ENCODE peak calls at places on chromosomes 16 and 17, in nine cellular contexts. One of them, this sample, is unnamed.
A peak's percentile ranks its signal among the peaks of the same experiment; 100 is the strongest.

GRCh38 chr17:38701504-38702165 is 3.4 kb upstream of the MLLT6 start:
- DNase-seq in AG04450: no peak
- DNase-seq in lower lobe of right lung: no peak
- DNase-seq in CD8-positive, alpha-beta T cell: no peak
- DNase-seq in endothelial cell: no peak
- DNase-seq in heart left ventricle: no peak
- DNase-seq in progenitor cell of endocrine pancreas: no peak
- DNase-seq in OCI-LY7: peak; percentile 69
- DNase-seq in astrocyte of the cerebellum: no peak
- DNase-seq in this sample: no peak

GRCh38 chr16:28316056-28316455 is 23.7 kb downstream of the SBK1 start:
- DNase-seq in astrocyte of the cerebellum: no peak
- DNase-seq in progenitor cell of endocrine pancreas: no peak
- DNase-seq in CD8-positive, alpha-beta T cell: no peak
- DNase-seq in heart left ventricle: no peak
- DNase-seq in AG04450: no peak
- DNase-seq in endothelial cell: no peak
- DNase-seq in lower lobe of right lung: peak; percentile 11
- DNase-seq in OCI-LY7: no peak
- DNase-seq in this sample: no peak

GRCh38 chr17:69593716-69594115 is 179.2 kb downstream of the MAP2K6 start:
- DNase-seq in AG04450: no peak
- DNase-seq in progenitor cell of endocrine pancreas: no peak
- DNase-seq in CD8-positive, alpha-beta T cell: no peak
- DNase-seq in heart left ventricle: no peak
- DNase-seq in lower lobe of right lung: no peak
- DNase-seq in endothelial cell: no peak
- DNase-seq in astrocyte of the cerebellum: no peak
- DNase-seq in OCI-LY7: no peak
- DNase-seq in this sample: no peak

GRCh38 chr16:24526701-24527470 is 12.5 kb upstream of the RBBP6 start:
- DNase-seq in endothelial cell: no peak
- DNase-seq in astrocyte of the cerebellum: no peak
- DNase-seq in OCI-LY7: no peak
- DNase-seq in AG04450: no peak
- DNase-seq in lower lobe of right lung: no peak
- DNase-seq in progenitor cell of endocrine pancreas: no peak
- DNase-seq in heart left ventricle: no peak
- DNase-seq in CD8-positive, alpha-beta T cell: no peak
- DNase-seq in this sample: no peak

GRCh38 chr16:2148714-2149629 is 547 bp downstream of the RAB26 start:
- DNase-seq in heart left ventricle: peak; percentile 46
- DNase-seq in progenitor cell of endocrine pancreas: no peak
- DNase-seq in astrocyte of the cerebellum: no peak
- DNase-seq in CD8-positive, alpha-beta T cell: no peak
- DNase-seq in OCI-LY7: peak; percentile 54
- DNase-seq in endothelial cell: no peak
- DNase-seq in lower lobe of right lung: no peak
- DNase-seq in AG04450: no peak
- DNase-seq in this sample: no peak

GRCh38 chr16:57604177-57604576 is 24.3 kb upstream of the ADGRG1 start:
- DNase-seq in AG04450: no peak
- DNase-seq in endothelial cell: no peak
- DNase-seq in OCI-LY7: no peak
- DNase-seq in CD8-positive, alpha-beta T cell: no peak
- DNase-seq in progenitor cell of endocrine pancreas: no peak
- DNase-seq in astrocyte of the cerebellum: no peak
- DNase-seq in lower lobe of right lung: no peak
- DNase-seq in heart left ventricle: no peak
- DNase-seq in this sample: no peak

GRCh38 chr16:21281698-21282389 is 3.8 kb upstream of the CRYM start:
- DNase-seq in AG04450: no peak
- DNase-seq in heart left ventricle: no peak
- DNase-seq in endothelial cell: no peak
- DNase-seq in lower lobe of right lung: no peak
- DNase-seq in astrocyte of the cerebellum: no peak
- DNase-seq in progenitor cell of endocrine pancreas: no peak
- DNase-seq in CD8-positive, alpha-beta T cell: no peak
- DNase-seq in OCI-LY7: no peak
- DNase-seq in this sample: no peak

GRCh38 chr16:23962001-23962400 is 126.2 kb downstream of the PRKCB start:
- DNase-seq in heart left ventricle: no peak
- DNase-seq in progenitor cell of endocrine pancreas: no peak
- DNase-seq in lower lobe of right lung: no peak
- DNase-seq in endothelial cell: no peak
- DNase-seq in astrocyte of the cerebellum: no peak
- DNase-seq in CD8-positive, alpha-beta T cell: no peak
- DNase-seq in AG04450: no peak
- DNase-seq in OCI-LY7: no peak
- DNase-seq in this sample: no peak

GRCh38 chr17:9363440-9364350 is 211.9 kb downstream of the STX8 start:
- DNase-seq in progenitor cell of endocrine pancreas: no peak
- DNase-seq in endothelial cell: no peak
- DNase-seq in heart left ventricle: no peak
- DNase-seq in AG04450: no peak
- DNase-seq in lower lobe of right lung: no peak
- DNase-seq in astrocyte of the cerebellum: peak; percentile 60
- DNase-seq in OCI-LY7: no peak
- DNase-seq in CD8-positive, alpha-beta T cell: no peak
- DNase-seq in this sample: no peak

GRCh38 chr16:505479-506245 is 21.9 kb upstream of the CAPN15 start:
- DNase-seq in OCI-LY7: no peak
- DNase-seq in AG04450: no peak
- DNase-seq in progenitor cell of endocrine pancreas: no peak
- DNase-seq in endothelial cell: no peak
- DNase-seq in lower lobe of right lung: no peak
- DNase-seq in CD8-positive, alpha-beta T cell: no peak
- DNase-seq in astrocyte of the cerebellum: no peak
- DNase-seq in heart left ventricle: no peak
- DNase-seq in this sample: no peak

GRCh38 chr17:55706808-55707773 is 15.6 kb downstream of the TMEM100 start:
- DNase-seq in AG04450: no peak
- DNase-seq in astrocyte of the cerebellum: no peak
- DNase-seq in endothelial cell: no peak
- DNase-seq in OCI-LY7: no peak
- DNase-seq in heart left ventricle: peak; percentile 21
- DNase-seq in CD8-positive, alpha-beta T cell: no peak
- DNase-seq in progenitor cell of endocrine pancreas: no peak
- DNase-seq in lower lobe of right lung: no peak
- DNase-seq in this sample: no peak

GRCh38 chr17:55806745-55807466 is 56.1 kb downstream of the PCTP start:
- DNase-seq in OCI-LY7: no peak
- DNase-seq in progenitor cell of endocrine pancreas: no peak
- DNase-seq in AG04450: no peak
- DNase-seq in heart left ventricle: no peak
- DNase-seq in CD8-positive, alpha-beta T cell: no peak
- DNase-seq in endothelial cell: no peak
- DNase-seq in lower lobe of right lung: no peak
- DNase-seq in astrocyte of the cerebellum: no peak
- DNase-seq in this sample: no peak

GRCh38 chr17:19269102-19269501 is 31.9 kb downstream of the EPN2 start:
- DNase-seq in astrocyte of the cerebellum: no peak
- DNase-seq in OCI-LY7: no peak
- DNase-seq in CD8-positive, alpha-beta T cell: no peak
- DNase-seq in endothelial cell: no peak
- DNase-seq in heart left ventricle: no peak
- DNase-seq in lower lobe of right lung: no peak
- DNase-seq in AG04450: no peak
- DNase-seq in progenitor cell of endocrine pancreas: no peak
- DNase-seq in this sample: no peak

DNA sequence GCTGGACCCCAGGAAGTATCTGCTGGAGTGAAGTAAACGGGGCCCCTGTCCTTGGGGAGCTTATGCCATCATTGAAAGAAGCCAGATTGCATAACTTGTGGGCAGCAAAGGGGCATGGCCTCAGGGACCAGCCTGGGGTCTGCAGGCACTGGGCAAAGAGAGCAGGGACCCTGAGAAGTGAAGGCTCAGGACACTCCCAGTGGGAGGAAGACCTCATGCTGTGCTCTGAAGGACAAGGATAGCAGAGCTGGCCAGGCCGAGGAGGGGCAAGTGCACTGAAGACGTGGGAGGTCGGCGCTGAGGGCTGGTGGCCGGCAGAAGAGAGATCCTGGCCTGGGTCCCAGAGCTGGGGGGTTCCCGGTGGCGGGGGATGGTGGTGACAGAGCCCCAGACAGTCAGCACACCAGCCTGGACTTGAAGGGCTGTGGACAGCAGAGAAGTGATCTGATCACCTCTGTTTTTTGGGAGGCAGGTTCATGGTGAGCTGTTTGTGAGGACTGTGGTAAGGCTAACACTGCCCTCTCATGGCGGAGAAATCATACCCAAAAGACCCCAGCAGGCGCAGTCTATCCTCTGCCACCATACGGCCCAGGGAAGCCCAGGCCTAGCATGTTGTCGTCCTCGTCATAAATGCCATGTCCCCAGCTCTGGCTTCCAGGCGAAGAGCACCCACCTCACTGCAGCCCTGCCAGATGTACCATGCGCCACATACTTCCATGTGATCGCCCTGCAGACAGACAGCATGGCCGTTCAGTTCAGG is 7.1 kb upstream of the CNP start:
- DNase-seq in OCI-LY7: peak; percentile 61
- DNase-seq in lower lobe of right lung: no peak
- DNase-seq in AG04450: peak; percentile 15
- DNase-seq in astrocyte of the cerebellum: peak; percentile 37
- DNase-seq in CD8-positive, alpha-beta T cell: no peak
- DNase-seq in progenitor cell of endocrine pancreas: no peak
- DNase-seq in endothelial cell: peak; percentile 65
- DNase-seq in heart left ventricle: peak; percentile 26
- DNase-seq in this sample: peak; percentile 22
- TF ChIP-seq CTCF in OCI-LY7: peak; percentile 76
- TF ChIP-seq CTCF in lower lobe of right lung: peak; percentile 24
- TF ChIP-seq CTCF in AG04450: peak; percentile 64
- TF ChIP-seq CTCF in astrocyte of the cerebellum: peak; percentile 64
- TF ChIP-seq CTCF in CD8-positive, alpha-beta T cell: no peak
- TF ChIP-seq CTCF in progenitor cell of endocrine pancreas: peak; percentile 52
- TF ChIP-seq CTCF in endothelial cell: peak; percentile 28
- TF ChIP-seq CTCF in heart left ventricle: peak; percentile 41
- TF ChIP-seq CTCF in this sample: peak; percentile 47

GRCh38 chr17:60392845-60393702 is 1.1 kb upstream of the USP32 start:
- DNase-seq in heart left ventricle: no peak
- DNase-seq in endothelial cell: peak; percentile 5
- DNase-seq in progenitor cell of endocrine pancreas: no peak
- DNase-seq in astrocyte of the cerebellum: peak; percentile 37
- DNase-seq in AG04450: no peak
- DNase-seq in lower lobe of right lung: peak; percentile 52
- DNase-seq in CD8-positive, alpha-beta T cell: peak; percentile 49
- DNase-seq in OCI-LY7: peak; percentile 19
- DNase-seq in this sample: no peak

GRCh38 chr17:60393840-60394529 is 2.1 kb upstream of the USP32 start:
- DNase-seq in lower lobe of right lung: no peak
- DNase-seq in OCI-LY7: no peak
- DNase-seq in astrocyte of the cerebellum: no peak
- DNase-seq in CD8-positive, alpha-beta T cell: no peak
- DNase-seq in heart left ventricle: no peak
- DNase-seq in progenitor cell of endocrine pancreas: no peak
- DNase-seq in AG04450: no peak
- DNase-seq in endothelial cell: no peak
- DNase-seq in this sample: no peak

GRCh38 chr17:60391419-60392041 is 403 bp downstream of the USP32 start:
- DNase-seq in lower lobe of right lung: no peak
- DNase-seq in endothelial cell: peak; percentile 72
- DNase-seq in AG04450: no peak
- DNase-seq in CD8-positive, alpha-beta T cell: no peak
- DNase-seq in OCI-LY7: no peak
- DNase-seq in astrocyte of the cerebellum: no peak
- DNase-seq in heart left ventricle: no peak
- DNase-seq in progenitor cell of endocrine pancreas: peak; percentile 71
- DNase-seq in this sample: no peak

GRCh38 chr17:60390881-60391418 is 983 bp downstream of the USP32 start:
- DNase-seq in endothelial cell: peak; percentile 15
- DNase-seq in OCI-LY7: peak; percentile 35
- DNase-seq in lower lobe of right lung: peak; percentile 52
- DNase-seq in heart left ventricle: no peak
- DNase-seq in progenitor cell of endocrine pancreas: no peak
- DNase-seq in astrocyte of the cerebellum: no peak
- DNase-seq in CD8-positive, alpha-beta T cell: peak; percentile 49
- DNase-seq in AG04450: no peak
- DNase-seq in this sample: no peak

GRCh38 chr17:60392042-60392844 is at the start of gene USP32:
- DNase-seq in CD8-positive, alpha-beta T cell: peak; percentile 98
- DNase-seq in AG04450: peak; percentile 96
- DNase-seq in endothelial cell: peak; percentile 96
- DNase-seq in lower lobe of right lung: peak; percentile 99
- DNase-seq in astrocyte of the cerebellum: peak; percentile 94
- DNase-seq in heart left ventricle: peak; percentile 99
- DNase-seq in progenitor cell of endocrine pancreas: peak; percentile 94
- DNase-seq in OCI-LY7: peak; percentile 94
- DNase-seq in this sample: peak; percentile 98
- TF ChIP-seq CTCF in CD8-positive, alpha-beta T cell: no peak
- TF ChIP-seq CTCF in AG04450: peak; percentile 32
- TF ChIP-seq CTCF in endothelial cell: no peak
- TF ChIP-seq CTCF in lower lobe of right lung: peak; percentile 46
- TF ChIP-seq CTCF in astrocyte of the cerebellum: no peak
- TF ChIP-seq CTCF in heart left ventricle: peak; percentile 44
- TF ChIP-seq CTCF in progenitor cell of endocrine pancreas: peak; percentile 48
- TF ChIP-seq CTCF in OCI-LY7: peak; percentile 28
- TF ChIP-seq CTCF in this sample: no peak

DNA sequence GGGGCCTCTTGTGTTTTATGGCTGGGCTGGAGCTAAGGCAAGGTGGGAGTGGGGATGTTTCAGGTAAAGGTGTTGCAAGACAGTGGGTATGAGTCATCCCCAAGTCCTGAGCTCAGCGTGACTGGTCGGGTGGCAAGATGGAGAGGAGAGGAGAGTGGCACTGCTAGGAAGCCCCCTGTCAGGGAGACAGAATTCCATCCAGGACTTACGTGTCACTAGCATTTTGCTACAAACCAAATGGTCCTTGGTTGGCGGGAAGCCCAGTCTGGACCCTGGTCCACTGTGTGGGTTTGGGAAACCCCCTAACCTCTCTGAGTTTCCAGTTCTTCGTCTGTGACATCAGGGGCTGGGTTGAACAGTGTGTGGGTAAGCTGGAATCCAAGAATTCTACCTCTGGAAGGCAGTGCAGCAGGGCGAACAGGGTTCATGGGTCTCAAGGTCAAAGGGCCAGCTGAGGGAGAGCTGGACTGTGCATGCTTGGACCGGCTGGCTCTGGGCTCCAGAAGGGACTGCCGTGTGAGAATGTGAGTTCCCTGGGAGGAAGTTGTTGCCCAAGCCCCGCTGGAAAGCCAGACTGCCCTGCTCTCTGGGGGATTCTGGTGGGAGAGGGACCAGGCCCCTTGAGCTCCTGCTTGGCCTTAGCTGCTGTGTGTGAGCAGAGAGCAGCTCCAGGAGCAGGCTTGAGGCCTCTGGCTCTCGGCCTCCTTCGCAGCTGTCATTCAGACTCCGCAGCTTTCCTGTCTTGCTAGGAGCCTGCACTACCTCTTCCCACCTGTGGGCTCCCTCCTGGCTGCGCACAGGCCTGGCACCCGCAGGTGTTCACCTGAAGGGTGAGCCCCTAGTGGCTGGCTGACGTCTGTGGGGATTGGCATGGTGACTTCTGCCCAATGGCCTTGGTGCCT is 84.5 kb downstream of the NT5M start:
- DNase-seq in CD8-positive, alpha-beta T cell: no peak
- DNase-seq in lower lobe of right lung: peak; percentile 69
- DNase-seq in endothelial cell: peak; percentile 24
- DNase-seq in astrocyte of the cerebellum: no peak
- DNase-seq in AG04450: no peak
- DNase-seq in OCI-LY7: peak; percentile 70
- DNase-seq in progenitor cell of endocrine pancreas: peak; percentile 52
- DNase-seq in heart left ventricle: peak; percentile 33
- DNase-seq in this sample: no peak
- TF ChIP-seq CTCF in CD8-positive, alpha-beta T cell: no peak
- TF ChIP-seq CTCF in lower lobe of right lung: peak; percentile 49
- TF ChIP-seq CTCF in endothelial cell: peak; percentile 50
- TF ChIP-seq CTCF in astrocyte of the cerebellum: peak; percentile 44
- TF ChIP-seq CTCF in AG04450: no peak
- TF ChIP-seq CTCF in OCI-LY7: peak; percentile 76
- TF ChIP-seq CTCF in progenitor cell of endocrine pancreas: peak; percentile 70
- TF ChIP-seq CTCF in heart left ventricle: no peak
- TF ChIP-seq CTCF in this sample: no peak

GRCh38 chr17:45270828-45271418 is 9.0 kb upstream of the SPATA32 start:
- DNase-seq in endothelial cell: peak; percentile 72
- DNase-seq in lower lobe of right lung: no peak
- DNase-seq in heart left ventricle: no peak
- DNase-seq in AG04450: no peak
- DNase-seq in OCI-LY7: peak; percentile 46
- DNase-seq in CD8-positive, alpha-beta T cell: peak; percentile 75
- DNase-seq in astrocyte of the cerebellum: no peak
- DNase-seq in progenitor cell of endocrine pancreas: no peak
- DNase-seq in this sample: no peak
- TF ChIP-seq CTCF in endothelial cell: peak; percentile 70
- TF ChIP-seq CTCF in lower lobe of right lung: peak; percentile 59
- TF ChIP-seq CTCF in heart left ventricle: peak; percentile 60
- TF ChIP-seq CTCF in AG04450: peak; percentile 53
- TF ChIP-seq CTCF in OCI-LY7: peak; percentile 84
- TF ChIP-seq CTCF in CD8-positive, alpha-beta T cell: peak; percentile 84
- TF ChIP-seq CTCF in astrocyte of the cerebellum: peak; percentile 66
- TF ChIP-seq CTCF in progenitor cell of endocrine pancreas: peak; percentile 59
- TF ChIP-seq CTCF in this sample: peak; percentile 40

This sample was measured in AG09319.